ENCODE peak calls at places on chromosomes 3 and 15, in eight cellular contexts. E, R, U, H, K, F, Z and O are unnamed samples.

GRCh38 chr3:164370970-164371369 is 707.3 kb downstream of the SI start:
- DNase-seq in E (no peak), R (no peak), U (no peak), H (no peak), K (no peak), F (no peak), Z (no peak), O (no peak)

GRCh38 chr3:13095408-13095861 is 22.2 kb upstream of the IQSEC1 start:
- DNase-seq in E (no peak), R (peak), U (no peak), H (no peak), K (no peak), F (no peak), Z (no peak), O (no peak)

GRCh38 chr3:9901967-9902366 is 681 bp upstream of the IL17RE start:
- DNase-seq in E (no peak), R (no peak), U (no peak), H (no peak), K (no peak), F (peak), Z (peak), O (no peak)

GRCh38 chr15:80533934-80534333 is 129.8 kb downstream of the ARNT2 start:
- DNase-seq in E (no peak), R (no peak), U (no peak), H (peak), K (no peak), F (no peak), Z (no peak), O (no peak)

GRCh38 chr3:184040010-184040409 is 8.5 kb downstream of the HTR3D start:
- DNase-seq in E (no peak), R (no peak), U (no peak), H (peak), K (peak), F (no peak), Z (no peak), O (no peak)

GRCh38 chr15:101128696-101129095 is 123.2 kb downstream of the CHSY1 start:
- DNase-seq in E (no peak), R (no peak), U (no peak), H (no peak), K (no peak), F (no peak), Z (no peak), O (no peak)

GRCh38 chr3:112303811-112304325 is 9.9 kb upstream of the SLC9C1 start:
- DNase-seq in E (no peak), R (no peak), U (no peak), H (no peak), K (peak), F (no peak), Z (no peak), O (no peak)

GRCh38 chr3:18047052-18047451 is 304.6 kb upstream of the TBC1D5 start:
- DNase-seq in E (no peak), R (no peak), U (no peak), H (peak), K (no peak), F (no peak), Z (no peak), O (no peak)

GRCh38 chr3:159170436-159171003 is 368.7 kb downstream of the MFSD1 start:
- DNase-seq in E (no peak), R (no peak), U (no peak), H (peak), K (no peak), F (no peak), Z (no peak), O (no peak)

GRCh38 chr3:112289011-112289410 is 5.0 kb downstream of the SLC9C1 start:
- DNase-seq in E (no peak), R (no peak), U (no peak), H (no peak), K (no peak), F (no peak), Z (no peak), O (no peak)

GRCh38 chr3:130340766-130341165 is 4.7 kb upstream of the COL6A5 start:
- DNase-seq in E (no peak), R (no peak), U (no peak), H (no peak), K (no peak), F (no peak), Z (no peak), O (no peak)